ENCODE peak calls at places on chromosomes 3 and 15, in eight cellular contexts. A, W, Q, X, H, B, G and E are unnamed samples.
A peak's percentile ranks its signal among the peaks of the same experiment; 100 is the strongest.

GRCh38 chr3:125002414-125002811 is 53.4 kb downstream of the HEG1 start:
- DNase-seq in X (no peak), Q (no peak), B (no peak), G (no peak), H (no peak), W (no peak), A (no peak), E (no peak)

GRCh38 chr3:4493931-4494806 is 1.0 kb downstream of the ITPR1 start:
- DNase-seq in G (peak; percentile 43), B (no peak), W (peak; percentile 38), H (peak; percentile 11), X (no peak), A (no peak), Q (no peak), E (peak; percentile 33)

GRCh38 chr15:69673236-69673881 is 220.7 kb downstream of the RPLP1 start:
- DNase-seq in Q (no peak), W (no peak), H (no peak), G (no peak), A (peak; percentile 64), X (no peak), B (no peak), E (no peak)

GRCh38 chr15:89400121-89400996 is 65.7 kb upstream of the POLG start:
- DNase-seq in X (no peak), G (no peak), W (peak; percentile 52), Q (no peak), A (peak; percentile 55), B (no peak), H (no peak), E (peak; percentile 57)

GRCh38 chr15:48856947-48857346 is 21.0 kb upstream of the EID1 start:
- DNase-seq in Q (peak; percentile 23), X (no peak), H (no peak), B (no peak), W (peak; percentile 51), G (no peak), A (no peak), E (peak; percentile 4)

GRCh38 chr3:16692486-16693378 is 87.5 kb upstream of the DAZL start:
- DNase-seq in B (no peak), H (no peak), A (no peak), Q (no peak), X (no peak), W (no peak), G (no peak), E (no peak)

GRCh38 chr3:99789322-99789721 is 28.3 kb upstream of the CMSS1 start:
- DNase-seq in W (peak; percentile 57), G (peak; percentile 22), H (peak; percentile 66), B (no peak), X (peak; percentile 33), A (peak; percentile 32), Q (peak; percentile 42), E (peak; percentile 23)

GRCh38 chr3:146162561-146162960 is 1.6 kb upstream of the PLOD2 start:
- DNase-seq in Q (no peak), A (no peak), W (no peak), H (no peak), B (no peak), G (no peak), X (no peak), E (no peak)

GRCh38 chr3:20352547-20353164 is 166.7 kb upstream of the SGO1 start:
- DNase-seq in X (no peak), A (no peak), B (no peak), G (no peak), Q (no peak), H (peak; percentile 23), W (no peak), E (no peak)

GRCh38 chr3:113214917-113215595 is 3.7 kb downstream of the BOC start:
- DNase-seq in A (no peak), G (no peak), X (no peak), Q (peak; percentile 60), B (no peak), W (no peak), H (no peak), E (no peak)

GRCh38 chr3:74420538-74421128 is 193.8 kb downstream of the CNTN3 start:
- DNase-seq in X (no peak), H (no peak), Q (no peak), W (no peak), G (no peak), B (no peak), A (no peak), E (no peak)

GRCh38 chr15:60390931-60391501 is 6.8 kb downstream of the ANXA2 start:
- DNase-seq in H (peak; percentile 90), A (no peak), W (peak; percentile 88), Q (peak; percentile 89), G (peak; percentile 85), X (no peak), B (peak; percentile 20), E (no peak)

GRCh38 chr3:62325896-62326295 is 47.5 kb downstream of the FEZF2 start:
- DNase-seq in W (no peak), Q (no peak), G (no peak), A (no peak), B (no peak), H (peak; percentile 34), X (no peak), E (no peak)

GRCh38 chr3:136547293-136547692 is 204.9 kb downstream of the STAG1 start:
- DNase-seq in W (no peak), G (no peak), A (no peak), B (no peak), X (no peak), Q (no peak), H (peak; percentile 29), E (no peak)

GRCh38 chr3:136543385-136543784 is 208.8 kb downstream of the STAG1 start:
- DNase-seq in G (no peak), X (no peak), W (no peak), H (peak; percentile 55), Q (no peak), A (no peak), B (no peak), E (no peak)

GRCh38 chr3:136545664-136546266 is 206.4 kb downstream of the STAG1 start:
- DNase-seq in G (no peak), Q (peak; percentile 23), H (peak; percentile 5), X (no peak), A (no peak), B (no peak), W (no peak), E (no peak)

GRCh38 chr3:136544532-136544931 is 207.6 kb downstream of the STAG1 start:
- DNase-seq in H (peak; percentile 21), X (no peak), B (no peak), W (no peak), Q (peak; percentile 13), G (no peak), A (no peak), E (no peak)

GRCh38 chr3:136546718-136547117 is 205.5 kb downstream of the STAG1 start:
- DNase-seq in B (no peak), Q (no peak), A (no peak), H (no peak), X (no peak), W (no peak), G (no peak), E (no peak)
- TF ChIP-seq CTCF in B (no peak), Q (peak; percentile 59), A (peak; percentile 40), H (no peak), X (no peak), W (peak; percentile 30), G (no peak), E (no peak)

GRCh38 chr3:71484452-71484851 is 99.1 kb downstream of the FOXP1 start:
- DNase-seq in W (no peak), B (no peak), X (no peak), A (no peak), G (no peak), H (no peak), Q (no peak), E (no peak)
- TF ChIP-seq CTCF in W (no peak), B (no peak), X (no peak), A (no peak), G (no peak), H (no peak), Q (no peak), E (no peak)

GRCh38 chr15:76625267-76625666 is 279.9 kb downstream of the SCAPER start:
- DNase-seq in W (peak; percentile 4), G (no peak), A (no peak), H (no peak), X (no peak), Q (no peak), B (no peak), E (no peak)
- TF ChIP-seq CTCF in W (no peak), G (no peak), A (no peak), H (no peak), X (no peak), Q (no peak), B (no peak), E (no peak)

GRCh38 chr3:48795997-48796732 is 51.5 kb downstream of the PRKAR2A start:
- DNase-seq in B (no peak), X (no peak), G (no peak), Q (no peak), H (no peak), A (no peak), W (no peak), E (no peak)
- TF ChIP-seq CTCF in B (no peak), X (no peak), G (no peak), Q (no peak), H (no peak), A (no peak), W (no peak), E (no peak)

GRCh38 chr3:10286596-10287295 is 6.0 kb downstream of the GHRL start:
- DNase-seq in W (peak; percentile 53), Q (peak; percentile 58), A (no peak), B (no peak), H (peak; percentile 65), G (no peak), X (peak; percentile 53), E (no peak)
- TF ChIP-seq CTCF in W (no peak), Q (peak; percentile 74), A (no peak), B (peak; percentile 42), H (peak; percentile 38), G (peak; percentile 33), X (peak; percentile 37), E (no peak)

DNA sequence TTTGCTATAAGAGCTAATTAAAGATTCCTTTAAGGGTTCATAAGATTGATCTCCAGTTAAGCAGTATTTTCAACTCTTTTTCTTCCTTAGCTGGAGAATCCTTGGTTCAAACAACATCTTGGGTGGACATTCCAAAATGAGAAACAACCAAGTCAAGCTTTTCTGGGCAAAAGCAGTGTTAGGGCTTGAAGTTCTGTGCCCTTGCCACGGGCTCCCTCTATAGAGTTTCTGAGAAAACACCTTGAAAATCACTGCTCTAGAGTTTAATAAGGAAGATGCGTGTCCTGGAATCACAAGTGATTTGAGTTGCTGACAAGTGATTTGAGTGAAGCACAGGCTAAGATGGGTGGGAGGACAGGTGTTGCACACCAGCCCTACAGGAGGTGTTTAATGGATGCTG is 128.9 kb downstream of the SLCO3A1 start:
- DNase-seq in A (no peak), X (no peak), H (peak; percentile 8), Q (peak; percentile 33), W (no peak), B (no peak), G (no peak), E (no peak)
- TF ChIP-seq CTCF in A (no peak), X (no peak), H (peak; percentile 12), Q (peak; percentile 44), W (no peak), B (peak; percentile 15), G (no peak), E (no peak)

GRCh38 chr3:43855674-43856299 is 165.0 kb downstream of the ABHD5 start:
- DNase-seq in Q (peak; percentile 63), A (peak; percentile 75), H (peak; percentile 78), G (peak; percentile 74), X (peak; percentile 59), B (no peak), W (peak; percentile 77), E (peak; percentile 66)
- TF ChIP-seq CTCF in Q (peak; percentile 84), A (peak; percentile 70), H (peak; percentile 77), G (peak; percentile 66), X (peak; percentile 75), B (peak; percentile 68), W (peak; percentile 72), E (peak; percentile 57)

GRCh38 chr3:172885704-172886103 is 135.2 kb downstream of the ECT2 start:
- DNase-seq in Q (no peak), G (no peak), H (no peak), X (no peak), B (no peak), W (no peak), A (no peak), E (no peak)
- TF ChIP-seq CTCF in Q (no peak), G (no peak), H (no peak), X (no peak), B (no peak), W (no peak), A (no peak), E (no peak)